ENCODE peak calls at places on chromosomes 13 and 19, in eight cellular contexts. S, Y, O, R, V, M, B and A are unnamed samples.

GRCh38 chr19:53365899-53366493 is 491 bp downstream of the ZNF525 start:
- DNase-seq in R (peak; percentile 63), B (peak; percentile 27), S (peak; percentile 26), M (no peak), V (no peak), Y (no peak), O (peak; percentile 22), A (peak; percentile 49)

GRCh38 chr13:114226699-114227323 is 7.9 kb upstream of the CDC16 start:
- DNase-seq in S (peak; percentile 71), O (peak; percentile 77), Y (peak; percentile 82), R (peak; percentile 85), B (peak; percentile 87), M (peak; percentile 74), V (peak; percentile 78), A (peak; percentile 50)

GRCh38 chr13:99808786-99809185 is 162.8 kb downstream of the ZIC5 start:
- DNase-seq in B (no peak), V (no peak), R (no peak), Y (no peak), O (no peak), M (no peak), S (no peak), A (peak; percentile 52)

GRCh38 chr19:31408460-31409124 is 59.4 kb upstream of the TSHZ3 start:
- DNase-seq in V (no peak), O (peak; percentile 82), M (no peak), Y (peak; percentile 86), R (no peak), B (no peak), S (no peak), A (peak; percentile 68)

GRCh38 chr19:36392916-36393673 is 14.1 kb upstream of the ZFP14 start:
- DNase-seq in O (no peak), Y (no peak), V (no peak), B (no peak), S (no peak), M (no peak), R (no peak), A (no peak)

GRCh38 chr19:24048261-24048660 is 38.7 kb upstream of the ZNF254 start:
- DNase-seq in B (no peak), Y (no peak), O (no peak), V (no peak), R (no peak), S (no peak), M (no peak), A (no peak)

GRCh38 chr19:40341601-40342482 is 6.4 kb downstream of the C19orf47 start:
- DNase-seq in V (no peak), O (no peak), M (no peak), Y (no peak), B (no peak), R (no peak), S (no peak), A (no peak)

GRCh38 chr19:33177417-33177976 is 16.6 kb upstream of the LRP3 start:
- DNase-seq in B (peak; percentile 66), M (no peak), V (no peak), Y (no peak), S (peak; percentile 74), R (peak; percentile 88), O (no peak), A (peak; percentile 77)

GRCh38 chr13:40159736-40160135 is 504.3 kb downstream of the COG6 start:
- DNase-seq in S (no peak), M (no peak), B (no peak), V (no peak), Y (no peak), R (no peak), O (no peak), A (no peak)

GRCh38 chr13:98890186-98890585 is 87.7 kb downstream of the DOCK9 start:
- DNase-seq in M (no peak), V (peak; percentile 45), B (no peak), Y (peak; percentile 49), O (peak; percentile 67), S (no peak), R (no peak), A (no peak)

GRCh38 chr19:7326105-7326877 is 22.4 kb upstream of the ARHGEF18 start:
- DNase-seq in Y (peak; percentile 32), M (no peak), R (peak; percentile 54), O (peak; percentile 32), V (no peak), B (no peak), S (no peak), A (no peak)

GRCh38 chr13:95480131-95480545 is 72.4 kb upstream of the CLDN10 start:
- DNase-seq in Y (no peak), B (no peak), V (peak; percentile 7), S (no peak), R (no peak), O (no peak), M (no peak), A (no peak)

GRCh38 chr19:39372047-39372802 is 18.7 kb downstream of the PAF1 start:
- DNase-seq in B (no peak), M (no peak), O (peak; percentile 74), S (no peak), V (peak; percentile 23), R (no peak), Y (peak; percentile 95), A (no peak)

GRCh38 chr19:31317098-31317497 is 32.1 kb downstream of the TSHZ3 start:
- DNase-seq in Y (no peak), M (no peak), R (no peak), V (no peak), B (no peak), O (no peak), S (no peak), A (no peak)

GRCh38 chr19:34253711-34254551 is 423 bp upstream of the GARRE1 start:
- DNase-seq in S (no peak), Y (peak; percentile 63), V (peak; percentile 80), R (no peak), O (no peak), B (peak; percentile 88), M (peak; percentile 79), A (peak; percentile 62)

GRCh38 chr13:65336106-65336603 is 1894.0 kb downstream of the PCDH9 start:
- DNase-seq in M (no peak), V (no peak), O (no peak), Y (no peak), R (no peak), S (no peak), B (no peak), A (no peak)

GRCh38 chr13:104984296-104984818 is 1551.1 kb downstream of the EFNB2 start:
- DNase-seq in R (peak; percentile 43), B (no peak), O (peak; percentile 10), S (no peak), V (no peak), Y (peak; percentile 34), M (no peak), A (no peak)

GRCh38 chr19:18309525-18310064 is 13.3 kb downstream of the LSM4 start:
- DNase-seq in M (no peak), O (no peak), S (no peak), V (no peak), R (no peak), Y (no peak), B (no peak), A (no peak)

GRCh38 chr13:25394661-25395060 is 22.9 kb downstream of the ATP8A2 start:
- DNase-seq in M (no peak), Y (no peak), O (no peak), V (no peak), S (no peak), B (no peak), R (no peak), A (no peak)